ENCODE peak calls at places on chromosomes 11 and 22, in nine cellular contexts. H, N, Z, B, U, C, P, J and T are unnamed samples.

GRCh38 chr11:116379185-116379828 is 393.5 kb downstream of the BUD13 start:
- DNase-seq in B (no peak), N (peak), H (peak), C (no peak), P (peak), Z (peak), J (no peak), U (no peak), T (peak)

GRCh38 chr11:115911656-115912055 is 407.4 kb upstream of the CADM1 start:
- DNase-seq in N (no peak), Z (no peak), B (no peak), U (no peak), C (no peak), J (no peak), P (no peak), H (peak), T (no peak)

GRCh38 chr11:57648791-57649735 is 649 bp downstream of the YPEL4 start:
- DNase-seq in P (peak), Z (peak), U (no peak), C (no peak), H (no peak), N (peak), J (peak), B (no peak), T (peak)

GRCh38 chr11:119828011-119828410 is 99.0 kb upstream of the NECTIN1 start:
- DNase-seq in B (no peak), H (no peak), J (peak), N (no peak), C (no peak), P (no peak), U (no peak), Z (no peak), T (no peak)

GRCh38 chr22:21936151-21936778 is 16.4 kb downstream of the PPM1F start:
- DNase-seq in H (no peak), N (peak), C (no peak), Z (no peak), J (no peak), P (no peak), U (no peak), B (no peak), T (no peak)

GRCh38 chr11:74693531-74693930 is 37.7 kb downstream of the CHRDL2 start:
- DNase-seq in Z (no peak), J (no peak), U (no peak), P (no peak), N (no peak), H (no peak), C (no peak), B (no peak), T (no peak)

GRCh38 chr22:44668886-44669724 is 32.9 kb upstream of the PRR5 start:
- DNase-seq in B (no peak), C (no peak), H (no peak), J (no peak), U (no peak), P (no peak), Z (no peak), N (no peak), T (no peak)

GRCh38 chr11:65496304-65497140 is 2.3 kb upstream of the MALAT1 start:
- DNase-seq in B (no peak), H (peak), C (no peak), J (no peak), Z (no peak), U (no peak), N (peak), P (peak), T (no peak)

GRCh38 chr22:48492371-48493320 is 1335.0 kb downstream of the BRD1 start:
- DNase-seq in P (peak), J (peak), H (peak), Z (peak), C (no peak), N (peak), U (peak), B (peak), T (peak)